ENCODE peak calls at places on chromosomes 2 and 18, in six cellular contexts. Z, Y, A, Q, N and C are unnamed samples.

GRCh38 chr2:201697899-201698298 is 545 bp downstream of the MPP4 start:
- DNase-seq in Q (no peak), N (no peak), A (no peak), Z (no peak), Y (no peak), C (no peak)

GRCh38 chr2:129905664-129906081 is 73.8 kb upstream of the RAB6C start:
- DNase-seq in Z (no peak), A (no peak), N (no peak), Q (no peak), Y (peak), C (no peak)

GRCh38 chr2:201698588-201699226 is at the start of gene MPP4:
- DNase-seq in N (no peak), Y (no peak), Z (no peak), Q (no peak), A (no peak), C (no peak)

GRCh38 chr2:235551965-235552364 is 58.1 kb downstream of the AGAP1 start:
- DNase-seq in Z (no peak), N (peak), A (peak), Y (no peak), Q (no peak), C (no peak)

GRCh38 chr2:212034841-212035585 is 503.6 kb downstream of the ERBB4 start:
- DNase-seq in A (no peak), Q (no peak), Z (no peak), N (no peak), Y (no peak), C (no peak)

GRCh38 chr2:221635949-221636348 is 63.8 kb upstream of the EPHA4 start:
- DNase-seq in Y (no peak), N (peak), Z (no peak), A (no peak), Q (no peak), C (no peak)

GRCh38 chr18:21599585-21600525 is 649 bp downstream of the ESCO1 start:
- DNase-seq in Y (peak), A (peak), Z (no peak), Q (peak), N (peak), C (peak)

GRCh38 chr2:105754011-105754410 is 9.3 kb downstream of the NCK2 start:
- DNase-seq in Q (no peak), Z (no peak), N (no peak), A (no peak), Y (no peak), C (no peak)

GRCh38 chr18:23964282-23965238 is 50.0 kb upstream of the TTC39C start:
- DNase-seq in N (no peak), Q (no peak), Z (no peak), A (peak), Y (peak), C (no peak)

GRCh38 chr2:216556202-216556601 is 57.6 kb downstream of the RPL37A start:
- DNase-seq in A (no peak), Q (no peak), N (no peak), Y (no peak), Z (no peak), C (no peak)

GRCh38 chr2:134087371-134087921 is 166.4 kb upstream of the MGAT5 start:
- DNase-seq in Y (no peak), Z (no peak), Q (no peak), N (peak), A (no peak), C (no peak)

GRCh38 chr2:138510319-138510718 is 8.7 kb downstream of the SPOPL start:
- DNase-seq in A (no peak), Z (no peak), N (no peak), Q (no peak), Y (no peak), C (no peak)

GRCh38 chr2:43082111-43082877 is 144.1 kb downstream of the ZFP36L2 start:
- DNase-seq in N (no peak), Y (no peak), A (no peak), Q (no peak), Z (no peak), C (no peak)

GRCh38 chr2:105269426-105269825 is 27.9 kb downstream of the GPR45 start:
- DNase-seq in Q (no peak), N (no peak), A (no peak), Y (no peak), Z (no peak), C (no peak)

GRCh38 chr18:40935423-40935822 is 1019.6 kb upstream of the PIK3C3 start:
- DNase-seq in A (peak), Y (no peak), N (peak), Z (peak), Q (peak), C (no peak)

GRCh38 chr18:31439807-31440325 is 7.7 kb upstream of the DSG3 start:
- DNase-seq in Y (no peak), A (no peak), Z (no peak), N (no peak), Q (no peak), C (no peak)

GRCh38 chr18:80105369-80106167 is 3.5 kb upstream of the ADNP2 start:
- DNase-seq in Q (no peak), A (no peak), Y (no peak), N (no peak), Z (peak), C (no peak)

GRCh38 chr2:74554821-74555531 is 456 bp downstream of the DOK1 start:
- DNase-seq in Z (no peak), Y (peak), N (no peak), A (peak), Q (no peak), C (no peak)

GRCh38 chr2:8409461-8410260 is 272.2 kb upstream of the ID2 start:
- DNase-seq in Q (no peak), N (no peak), Z (no peak), A (no peak), Y (no peak), C (no peak)

GRCh38 chr2:109339519-109339991 is 210.6 kb downstream of the SH3RF3 start:
- DNase-seq in A (no peak), Q (no peak), Y (peak), Z (no peak), N (no peak), C (no peak)

GRCh38 chr2:127608061-127609011 is 37.6 kb upstream of the GPR17 start:
- DNase-seq in Q (no peak), Z (no peak), A (no peak), N (no peak), Y (no peak), C (no peak)

GRCh38 chr2:201928363-201928762 is 105.3 kb upstream of the FZD7 start:
- DNase-seq in Q (no peak), A (no peak), Y (no peak), Z (no peak), N (no peak), C (no peak)

GRCh38 chr18:10081477-10081876 is 167.7 kb downstream of the VAPA start:
- DNase-seq in Q (no peak), Z (no peak), N (peak), Y (no peak), A (no peak), C (no peak)

GRCh38 chr2:33038230-33038629 is 91.5 kb downstream of the LTBP1 start:
- DNase-seq in A (no peak), Q (no peak), Y (no peak), N (no peak), Z (no peak), C (no peak)

GRCh38 chr2:179106342-179107178 is 56.6 kb upstream of the CCDC141 start:
- DNase-seq in Z (peak), A (no peak), Q (no peak), Y (no peak), N (peak), C (no peak)

GRCh38 chr2:113206251-113206650 is 32.5 kb downstream of the PSD4 start:
- DNase-seq in N (no peak), Z (no peak), Y (no peak), Q (no peak), A (no peak), C (no peak)

GRCh38 chr2:26469092-26469710 is 8.7 kb downstream of the OTOF start:
- DNase-seq in A (peak), Y (peak), Z (peak), Q (peak), N (peak), C (peak)

GRCh38 chr2:68230246-68231060 is 21.9 kb downstream of the PPP3R1 start:
- DNase-seq in Z (no peak), Q (no peak), A (no peak), Y (no peak), N (no peak), C (no peak)

GRCh38 chr2:69096326-69097095 is 83.5 kb downstream of the ANTXR1 start:
- DNase-seq in A (no peak), N (peak), Z (no peak), Y (no peak), Q (no peak), C (no peak)

GRCh38 chr2:203018181-203018580 is 3.5 kb downstream of the NBEAL1 start:
- DNase-seq in Y (no peak), A (no peak), Q (no peak), N (peak), Z (peak), C (no peak)

GRCh38 chr2:62789918-62790317 is 84.4 kb downstream of the EHBP1 start:
- DNase-seq in A (no peak), N (peak), Y (no peak), Z (no peak), Q (no peak), C (no peak)

GRCh38 chr2:142536501-142536900 is 341.0 kb upstream of the KYNU start:
- DNase-seq in Q (no peak), Z (no peak), N (no peak), A (no peak), Y (no peak), C (no peak)

GRCh38 chr2:159758686-159759085 is 39.3 kb downstream of the CD302 start:
- DNase-seq in Z (no peak), N (no peak), Q (no peak), Y (no peak), A (no peak), C (no peak)

GRCh38 chr2:135997380-135997779 is 12.0 kb upstream of the DARS1 start:
- DNase-seq in Q (no peak), A (no peak), Y (peak), Z (no peak), N (peak), C (no peak)

GRCh38 chr2:73235315-73236028 is 1.4 kb downstream of the CCT7 start:
- DNase-seq in Z (no peak), Q (no peak), Y (no peak), N (no peak), A (no peak), C (no peak)

GRCh38 chr2:10982931-10983701 is 71.4 kb downstream of the KCNF1 start:
- DNase-seq in N (no peak), Q (no peak), Y (no peak), A (no peak), Z (no peak), C (no peak)
- TF ChIP-seq POLR2AphosphoS5 in N (no peak), Q (no peak), Y (no peak), A (no peak), Z (no peak), C (no peak)

DNA sequence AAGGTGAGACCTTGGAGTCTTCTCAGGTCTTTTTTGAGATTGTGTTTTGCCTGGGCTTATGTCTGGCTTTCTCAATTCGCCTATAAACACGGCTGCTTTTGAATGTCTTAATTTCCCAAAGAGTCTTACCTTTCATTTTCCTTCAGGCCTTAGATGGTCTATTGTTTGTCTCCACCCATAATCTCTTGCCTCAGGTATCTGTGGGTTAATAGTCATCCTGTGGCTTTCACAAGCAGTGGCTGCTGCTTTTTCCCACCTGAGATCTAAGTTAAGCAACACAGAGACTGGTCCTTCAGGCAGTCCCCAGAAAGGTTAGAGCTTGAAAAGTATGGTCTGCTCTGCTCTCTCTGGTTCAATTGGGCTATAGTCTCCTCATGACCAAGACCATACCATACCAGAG is 275.3 kb downstream of the INSIG2 start:
- DNase-seq in Q (no peak), Z (no peak), A (no peak), N (no peak), Y (no peak), C (no peak)
- TF ChIP-seq TAF1 in Q (no peak), Z (no peak), A (no peak), N (no peak), Y (no peak), C (no peak)

DNA sequence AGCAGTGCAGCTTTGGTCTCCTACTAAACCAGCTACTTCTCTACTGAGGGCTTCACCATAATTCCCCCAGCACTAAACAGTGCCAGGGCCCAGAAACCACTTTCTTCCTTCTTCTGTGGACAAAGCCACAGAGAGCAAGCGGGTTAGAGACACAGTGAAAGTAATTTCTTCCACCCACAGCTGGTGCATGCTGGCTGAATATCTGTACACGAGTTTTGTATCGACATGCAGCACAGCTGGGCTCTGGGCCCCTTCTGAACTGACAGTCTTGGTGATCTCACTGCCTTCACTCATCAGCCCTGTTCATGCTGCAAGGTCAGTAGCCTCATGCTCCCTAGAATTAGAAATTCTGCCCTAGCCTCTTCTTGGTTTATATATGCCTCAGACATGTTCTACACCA is 74.0 kb upstream of the SULT1C3 start:
- DNase-seq in Y (no peak), Z (no peak), Q (no peak), N (no peak), A (no peak), C (no peak)
- TF ChIP-seq POLR2A in Y (no peak), Z (no peak), Q (no peak), N (no peak), A (no peak), C (no peak)

GRCh38 chr2:217844696-217845095 is 158.1 kb downstream of the TNS1 start:
- DNase-seq in N (no peak), Z (no peak), Q (no peak), A (no peak), Y (no peak), C (no peak)

GRCh38 chr2:217842038-217842437 is 160.8 kb downstream of the TNS1 start:
- DNase-seq in N (no peak), Z (no peak), Q (no peak), A (no peak), Y (no peak), C (no peak)

GRCh38 chr2:217840522-217840921 is 162.3 kb downstream of the TNS1 start:
- DNase-seq in Y (no peak), Q (no peak), N (no peak), A (no peak), Z (no peak), C (no peak)

GRCh38 chr2:217845251-217845650 is 157.5 kb downstream of the TNS1 start:
- DNase-seq in Y (no peak), A (no peak), Q (no peak), N (no peak), Z (no peak), C (no peak)

GRCh38 chr2:217843353-217843752 is 159.4 kb downstream of the TNS1 start:
- DNase-seq in A (no peak), Q (no peak), N (no peak), Y (no peak), Z (no peak), C (no peak)
- TF ChIP-seq POLR2AphosphoS5 in A (no peak), Q (no peak), N (no peak), Y (no peak), Z (no peak), C (no peak)